ENCODE peak calls at places on chromosomes 6 and 20, in seven cellular contexts. U, O, T, W, X, R and A are unnamed samples.

GRCh38 chr6:82711105-82711829 is 347.6 kb downstream of the TPBG start:
- DNase-seq in X (no peak), U (no peak), O (no peak), R (no peak), W (no peak), T (no peak), A (no peak)

GRCh38 chr20:23629017-23629541 is 8.7 kb downstream of the CST3 start:
- DNase-seq in W (no peak), R (peak), X (no peak), T (no peak), O (peak), U (peak), A (no peak)

GRCh38 chr6:33788694-33789549 is at the start of gene LEMD2:
- DNase-seq in R (peak), W (peak), U (peak), T (peak), O (peak), X (peak), A (peak)

GRCh38 chr6:155301867-155302266 is 12.4 kb downstream of the TFB1M start:
- DNase-seq in O (no peak), R (peak), W (no peak), X (no peak), U (no peak), T (no peak), A (no peak)

GRCh38 chr6:118735320-118735719 is 83.9 kb upstream of the CEP85L start:
- DNase-seq in X (no peak), W (peak), R (no peak), O (peak), T (no peak), U (no peak), A (no peak)

GRCh38 chr20:15889073-15889923 is 684.0 kb downstream of the KIF16B start:
- DNase-seq in R (no peak), O (no peak), T (no peak), W (no peak), U (no peak), X (no peak), A (no peak)

GRCh38 chr20:58895796-58896180 is 43.3 kb downstream of the GNAS start:
- DNase-seq in T (no peak), U (no peak), X (no peak), O (no peak), R (no peak), W (no peak), A (no peak)

GRCh38 chr6:46279874-46280273 is 109.1 kb upstream of the ENPP5 start:
- DNase-seq in O (no peak), R (no peak), X (no peak), T (no peak), W (no peak), U (no peak), A (no peak)

GRCh38 chr6:20400476-20401402 is 940 bp upstream of the E2F3 start:
- DNase-seq in U (peak), O (peak), R (peak), X (peak), T (peak), W (peak), A (peak)

GRCh38 chr20:1177680-1178079 is 7.1 kb downstream of the TMEM74B start:
- DNase-seq in W (no peak), X (no peak), U (no peak), T (no peak), R (no peak), O (no peak), A (no peak)

GRCh38 chr6:111524252-111524651 is 41.2 kb upstream of the REV3L start:
- DNase-seq in R (no peak), X (no peak), U (no peak), W (no peak), O (no peak), T (no peak), A (no peak)
- H3K27ac ChIP-seq in R (no peak), X (no peak), U (peak), W (no peak), O (no peak), T (peak), A (no peak)

GRCh38 chr6:89951574-89952360 is 57.5 kb downstream of the GJA10 start:
- DNase-seq in R (peak), O (no peak), T (no peak), U (no peak), W (peak), X (no peak), A (no peak)
- H3K27ac ChIP-seq in R (no peak), O (no peak), T (no peak), U (no peak), W (peak), X (no peak), A (no peak)

GRCh38 chr20:57589728-57590484 is 29.0 kb downstream of the PCK1 start:
- DNase-seq in W (no peak), U (no peak), T (no peak), X (peak), O (no peak), R (no peak), A (peak)
- H3K27ac ChIP-seq in W (no peak), U (no peak), T (no peak), X (no peak), O (no peak), R (no peak), A (no peak)

GRCh38 chr6:145841668-145842067 is 27.1 kb upstream of the FBXO30 start:
- DNase-seq in O (no peak), T (no peak), W (no peak), X (no peak), U (no peak), R (no peak), A (no peak)
- H3K27ac ChIP-seq in O (no peak), T (no peak), W (no peak), X (no peak), U (no peak), R (no peak), A (no peak)

DNA sequence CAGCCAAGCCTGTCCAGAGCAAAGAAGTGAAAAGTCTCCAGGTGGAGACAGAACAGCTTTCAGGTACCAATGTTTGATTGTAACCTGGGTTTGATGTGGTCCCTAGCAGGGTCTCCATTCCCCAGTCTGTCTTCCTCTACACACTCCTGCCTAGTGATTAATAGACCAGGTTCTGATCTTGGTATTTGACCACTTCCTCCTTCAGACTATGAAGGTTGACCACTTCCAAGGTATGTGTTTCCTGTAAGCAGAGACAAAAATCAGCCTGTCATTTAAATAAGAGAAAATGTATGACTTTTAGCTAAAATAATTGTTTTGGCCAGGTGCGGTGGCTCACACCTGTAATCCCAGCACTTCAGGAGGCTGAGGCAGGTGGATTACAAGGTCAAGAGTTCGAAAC is 41.8 kb upstream of the TOP1 start:
- DNase-seq in U (no peak), W (no peak), O (no peak), R (no peak), T (no peak), X (no peak), A (no peak)
- H3K27ac ChIP-seq in U (no peak), W (no peak), O (no peak), R (no peak), T (no peak), X (no peak), A (no peak)